ENCODE peak calls at places on chromosomes 12 and 14, in ten cellular contexts. T is activated T-cell treated with anti-CD3 and anti-CD28 coated beads, Interleukin-2, amount 50 U/mL, for 1 hour; U is CD4-positive, alpha-beta T cell; Y is lung microvascular endothelial cell; H is T-cell; Z is anterior cingulate cortex; S is CD8-positive, alpha-beta T cell; O is stimulated activated CD4-positive, alpha-beta T cell treated with anti-CD3 and anti-CD28 coated beads, TNF-alpha, amount 100 ng/mL, for 1 hour; N is NCI-H774; R is myocyte. Q is an unnamed sample.

GRCh38 chr12:42332301-42332894 is 6.4 kb downstream of the PPHLN1 start:
- DNase-seq in Z (peak; percentile 1), O (no peak), R (peak; percentile 66), Y (peak; percentile 75), S (peak; percentile 34), H (no peak), U (peak; percentile 7), T (no peak), N (no peak), Q (peak; percentile 28)

GRCh38 chr14:104115691-104116543 is 22.5 kb upstream of the KIF26A start:
- DNase-seq in Z (no peak), Y (no peak), R (no peak), U (no peak), T (no peak), N (no peak), O (no peak), H (no peak), S (no peak), Q (no peak)

GRCh38 chr12:25957898-25958253 is 606 bp upstream of the RASSF8 start:
- DNase-seq in S (no peak), T (no peak), N (no peak), Z (peak; percentile 58), U (no peak), O (no peak), R (peak; percentile 70), H (no peak), Y (peak; percentile 85), Q (peak; percentile 14)

GRCh38 chr14:104104006-104104901 is 18.8 kb downstream of the ASPG start:
- DNase-seq in N (no peak), S (no peak), H (no peak), R (no peak), T (no peak), Y (no peak), Z (no peak), U (no peak), O (no peak), Q (no peak)

GRCh38 chr12:70049596-70050360 is 193.5 kb upstream of the CNOT2 start:
- DNase-seq in U (peak; percentile 6), R (no peak), Z (no peak), H (no peak), Y (no peak), T (no peak), O (no peak), N (no peak), S (peak; percentile 5), Q (no peak)

GRCh38 chr14:91078095-91078737 is 17.8 kb upstream of the RPS6KA5 start:
- DNase-seq in S (peak; percentile 30), Z (no peak), Y (no peak), H (peak; percentile 54), U (peak; percentile 20), T (no peak), O (no peak), N (no peak), R (no peak), Q (no peak)

GRCh38 chr12:11797317-11797913 is 147.9 kb downstream of the ETV6 start:
- DNase-seq in S (no peak), Y (peak; percentile 27), O (no peak), H (no peak), R (peak; percentile 62), T (no peak), Z (no peak), N (no peak), U (no peak), Q (no peak)

GRCh38 chr14:24159777-24160498 is 1.1 kb upstream of the IRF9 start:
- DNase-seq in O (no peak), T (no peak), H (no peak), N (no peak), U (no peak), S (no peak), Y (no peak), R (no peak), Z (no peak), Q (no peak)

GRCh38 chr14:23729720-23730387 is 93.7 kb downstream of the DHRS2 start:
- DNase-seq in H (no peak), U (no peak), N (no peak), O (no peak), T (no peak), R (peak; percentile 7), Z (no peak), Y (no peak), S (no peak), Q (no peak)

GRCh38 chr14:94665121-94665520 is 52.9 kb downstream of the SERPINA3 start:
- DNase-seq in N (no peak), Y (no peak), R (peak; percentile 13), Z (no peak), H (no peak), O (no peak), T (no peak), U (no peak), S (no peak), Q (no peak)

GRCh38 chr14:98168196-98168985 is 1103.6 kb downstream of the BCL11B start:
- DNase-seq in H (no peak), Y (no peak), R (no peak), O (no peak), S (no peak), U (no peak), T (no peak), N (no peak), Z (no peak), Q (no peak)

GRCh38 chr12:52371716-52372115 is 4.4 kb upstream of the KRT85 start:
- DNase-seq in H (no peak), O (no peak), Z (no peak), N (no peak), U (no peak), Y (no peak), T (no peak), S (no peak), R (no peak), Q (no peak)

GRCh38 chr14:88919502-88919901 is 95.1 kb downstream of the TTC8 start:
- DNase-seq in T (no peak), U (no peak), Y (no peak), S (no peak), R (no peak), O (no peak), N (no peak), Z (no peak), H (no peak), Q (no peak)

GRCh38 chr14:38016497-38016896 is 191.2 kb upstream of the SSTR1 start:
- DNase-seq in T (no peak), O (no peak), H (no peak), U (no peak), Z (no peak), S (no peak), N (no peak), R (no peak), Y (peak; percentile 1), Q (no peak)

GRCh38 chr12:66901136-66901932 is 222.5 kb upstream of the GRIP1 start:
- DNase-seq in T (no peak), R (no peak), S (no peak), H (no peak), N (no peak), Y (no peak), U (no peak), O (no peak), Z (no peak), Q (no peak)

GRCh38 chr12:116654216-116654743 is 83.6 kb downstream of the SPRING1 start:
- DNase-seq in R (no peak), S (no peak), U (no peak), O (no peak), H (no peak), Z (no peak), T (no peak), Y (no peak), N (no peak), Q (no peak)

GRCh38 chr14:61103541-61104339 is 122.7 kb downstream of the SLC38A6 start:
- DNase-seq in T (no peak), O (no peak), H (no peak), N (no peak), R (peak; percentile 95), Y (peak; percentile 82), S (no peak), Z (no peak), U (no peak), Q (no peak)

GRCh38 chr12:95243497-95244183 is 26.0 kb downstream of the VEZT start:
- DNase-seq in N (no peak), S (no peak), T (no peak), H (no peak), Z (no peak), O (no peak), U (no peak), Y (no peak), R (no peak), Q (no peak)

GRCh38 chr14:50272498-50272897 is 39.5 kb downstream of the L2HGDH start:
- DNase-seq in N (no peak), Z (no peak), Y (no peak), S (no peak), U (no peak), O (no peak), R (no peak), H (no peak), T (no peak), Q (no peak)

GRCh38 chr14:100677925-100678765 is 48.5 kb upstream of the DLK1 start:
- DNase-seq in U (no peak), Y (peak; percentile 26), Z (peak; percentile 42), N (no peak), S (no peak), T (no peak), R (peak; percentile 59), H (no peak), O (no peak), Q (no peak)

GRCh38 chr14:24241829-24242443 is 487 bp downstream of the TINF2 start:
- DNase-seq in Z (peak; percentile 97), N (peak; percentile 92), T (peak; percentile 96), R (no peak), U (peak; percentile 92), Y (peak; percentile 95), S (peak; percentile 94), O (peak; percentile 85), H (peak; percentile 91), Q (peak; percentile 93)

GRCh38 chr12:31989987-31990386 is 30.8 kb downstream of the RESF1 start:
- DNase-seq in T (no peak), Z (no peak), U (no peak), S (no peak), N (no peak), O (no peak), R (no peak), Y (no peak), H (no peak), Q (no peak)

GRCh38 chr14:64465856-64466554 is 706 bp downstream of the AKAP5 start:
- DNase-seq in T (no peak), S (no peak), Y (no peak), Z (no peak), H (no peak), N (no peak), U (no peak), O (no peak), R (peak; percentile 31), Q (peak; percentile 36)

GRCh38 chr12:107159384-107159900 is 66.1 kb upstream of the CRY1 start:
- DNase-seq in S (no peak), Y (no peak), T (no peak), Z (no peak), U (no peak), O (no peak), N (no peak), H (no peak), R (no peak), Q (no peak)

GRCh38 chr14:74661726-74662450 is 49.9 kb upstream of the LTBP2 start:
- DNase-seq in U (no peak), N (no peak), Y (no peak), T (no peak), Z (no peak), H (no peak), R (no peak), S (no peak), O (no peak), Q (no peak)

GRCh38 chr12:105228494-105228893 is 7.5 kb downstream of the APPL2 start:
- DNase-seq in T (no peak), H (no peak), R (peak; percentile 53), Y (no peak), S (no peak), Z (no peak), O (no peak), U (no peak), N (no peak), Q (no peak)

GRCh38 chr12:83826112-83826511 is 1086.5 kb downstream of the SLC6A15 start:
- DNase-seq in Y (peak; percentile 11), Z (no peak), U (no peak), S (no peak), O (no peak), H (no peak), T (no peak), R (peak; percentile 0), N (no peak), Q (no peak)

GRCh38 chr14:76203086-76204001 is 51.6 kb downstream of the GPATCH2L start:
- DNase-seq in N (no peak), O (no peak), S (no peak), Y (peak; percentile 66), Z (no peak), U (no peak), R (peak; percentile 66), H (no peak), T (no peak), Q (no peak)